ENCODE peak calls at places on chromosomes 2 and 18, in five cellular contexts. L, E, N, O and V are unnamed samples.

GRCh38 chr18:78199002-78199401 is 780.6 kb upstream of the SALL3 start:
- DNase-seq in L (no peak), E (no peak), N (no peak), O (no peak), V (no peak)

GRCh38 chr2:13584020-13584419 is 867.3 kb downstream of the TRIB2 start:
- DNase-seq in L (no peak), E (no peak), N (no peak), O (no peak), V (no peak)

GRCh38 chr2:599601-600000 is 77.6 kb downstream of the TMEM18 start:
- DNase-seq in L (no peak), E (no peak), N (no peak), O (no peak), V (no peak)

GRCh38 chr2:172234716-172235661 is 132.3 kb upstream of the DLX2 start:
- DNase-seq in L (peak), E (no peak), N (no peak), O (no peak), V (no peak)

GRCh38 chr18:57772387-57772799 is 30.7 kb downstream of the ATP8B1 start:
- DNase-seq in L (no peak), E (no peak), N (no peak), O (no peak), V (no peak)

GRCh38 chr2:49028101-49028500 is 126.2 kb downstream of the FSHR start:
- DNase-seq in L (no peak), E (no peak), N (no peak), O (no peak), V (no peak)

GRCh38 chr2:60552096-60552850 is 1.2 kb downstream of the BCL11A start:
- DNase-seq in L (peak), E (no peak), N (no peak), O (no peak), V (peak)

GRCh38 chr18:75896865-75897264 is 469.4 kb upstream of the SMIM21 start:
- DNase-seq in L (no peak), E (no peak), N (no peak), O (no peak), V (no peak)

GRCh38 chr2:139031722-139032121 is 251.5 kb upstream of the NXPH2 start:
- DNase-seq in L (no peak), E (no peak), N (no peak), O (no peak), V (no peak)

GRCh38 chr2:151162185-151162584 is 99.5 kb downstream of the RBM43 start:
- DNase-seq in L (no peak), E (peak), N (peak), O (no peak), V (no peak)

GRCh38 chr2:97754690-97755346 is 41.4 kb downstream of the ZAP70 start:
- DNase-seq in L (no peak), E (no peak), N (no peak), O (no peak), V (no peak)

GRCh38 chr18:79588636-79589481 is 90.7 kb upstream of the CTDP1 start:
- DNase-seq in L (no peak), E (peak), N (peak), O (peak), V (no peak)

GRCh38 chr2:23092831-23093230 is 292.1 kb upstream of the KLHL29 start:
- DNase-seq in L (no peak), E (no peak), N (no peak), O (no peak), V (no peak)

GRCh38 chr2:160674076-160674630 is 180.5 kb upstream of the RBMS1 start:
- DNase-seq in L (no peak), E (no peak), N (no peak), O (no peak), V (no peak)

GRCh38 chr2:26230806-26231205 is 13.6 kb downstream of the HADHA start:
- DNase-seq in L (no peak), E (no peak), N (no peak), O (no peak), V (no peak)

GRCh38 chr2:220104871-220105351 is 477.5 kb downstream of the SLC4A3 start:
- DNase-seq in L (no peak), E (peak), N (peak), O (no peak), V (no peak)

GRCh38 chr2:27842894-27843293 is 47.3 kb downstream of the RBKS start:
- DNase-seq in L (no peak), E (no peak), N (no peak), O (no peak), V (no peak)

GRCh38 chr2:209321076-209321475 is 102.8 kb upstream of the MAP2 start:
- DNase-seq in L (no peak), E (peak), N (peak), O (no peak), V (no peak)

GRCh38 chr18:23712445-23712844 is 23.2 kb downstream of the LAMA3 start:
- DNase-seq in L (no peak), E (no peak), N (no peak), O (no peak), V (no peak)

GRCh38 chr2:86512034-86512433 is 51.2 kb downstream of the CHMP3 start:
- DNase-seq in L (no peak), E (no peak), N (no peak), O (no peak), V (no peak)

GRCh38 chr2:207898354-207898695 is 127.0 kb downstream of the PLEKHM3 start:
- DNase-seq in L (no peak), E (no peak), N (no peak), O (no peak), V (no peak)

GRCh38 chr2:207895236-207895860 is 125.6 kb upstream of the FZD5 start:
- DNase-seq in L (no peak), E (no peak), N (no peak), O (no peak), V (no peak)

GRCh38 chr2:207897541-207898353 is 127.6 kb downstream of the PLEKHM3 start:
- DNase-seq in L (no peak), E (no peak), N (no peak), O (no peak), V (no peak)

GRCh38 chr2:207892676-207893402 is 123.1 kb upstream of the FZD5 start:
- DNase-seq in L (no peak), E (no peak), N (no peak), O (no peak), V (no peak)

GRCh38 chr2:207896525-207897295 is 127.0 kb upstream of the FZD5 start:
- DNase-seq in L (no peak), E (no peak), N (no peak), O (no peak), V (no peak)
- TF ChIP-seq CTCF in L (peak), E (no peak), N (peak), O (no peak), V (no peak)

DNA sequence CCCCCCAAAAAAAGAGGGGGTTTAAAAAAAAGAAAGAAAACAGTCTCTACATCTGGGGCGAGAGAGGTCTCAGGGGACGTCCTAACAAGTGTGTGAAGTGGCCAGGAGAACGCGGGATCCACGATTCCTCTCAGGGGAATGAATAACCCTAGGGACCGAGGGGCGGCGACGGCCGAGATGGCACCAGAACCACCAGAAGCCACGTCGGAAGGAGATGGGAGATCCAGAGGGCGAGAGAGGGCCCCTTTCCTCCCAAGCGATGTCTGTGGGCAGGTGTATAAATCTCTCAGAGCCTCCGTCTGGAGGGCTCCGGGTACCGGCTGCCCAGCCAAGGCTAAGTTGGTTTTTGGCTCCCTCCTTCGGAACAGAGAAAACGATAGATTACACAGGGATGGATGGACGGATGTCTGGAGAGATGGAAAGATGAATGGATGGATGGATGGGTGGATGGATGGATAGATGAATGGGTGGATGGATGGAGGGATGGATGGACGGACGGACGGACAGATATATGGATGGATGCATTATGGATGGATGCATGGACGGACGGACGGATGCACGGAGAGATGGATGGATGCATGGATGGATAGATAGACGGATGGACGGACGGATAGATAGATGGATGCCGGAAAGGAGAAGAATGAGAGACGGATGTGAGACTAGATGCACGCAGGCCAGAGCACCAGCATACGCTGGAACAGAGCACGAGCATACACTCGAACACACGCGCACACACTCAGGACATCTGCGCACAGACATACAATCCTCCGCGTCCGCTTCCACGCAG is 1.6 kb downstream of the EPHA4 start:
- DNase-seq in L (no peak), E (no peak), N (peak), O (no peak), V (peak)
- TF ChIP-seq CTCF in L (no peak), E (peak), N (peak), O (no peak), V (no peak)

GRCh38 chr2:46461716-46462171 is 17.6 kb upstream of the TMEM247 start:
- DNase-seq in L (no peak), E (no peak), N (no peak), O (no peak), V (no peak)
- TF ChIP-seq CTCF in L (no peak), E (peak), N (no peak), O (no peak), V (no peak)

GRCh38 chr2:64831977-64832328 is 157.2 kb upstream of the SLC1A4 start:
- DNase-seq in L (no peak), E (no peak), N (no peak), O (no peak), V (no peak)
- TF ChIP-seq CTCF in L (no peak), E (no peak), N (no peak), O (no peak), V (no peak)